ENCODE peak calls at places on chromosomes 4 and X, in six cellular contexts. X is naive B cell, F is foreskin fibroblast, J is progenitor cell of endocrine pancreas, P is M059J, L is fibroblast of the conjunctiva. R is an unnamed sample.

GRCh38 chr4:171846232-171846631 is 33.0 kb downstream of the GALNTL6 start:
- DNase-seq in X (no peak), F (peak; percentile 2), J (peak; percentile 43), P (peak; percentile 0), L (peak; percentile 18), R (peak; percentile 61)

GRCh38 chrX:106100442-106100841 is 61.9 kb upstream of the SERPINA7 start:
- DNase-seq in X (no peak), F (no peak), J (no peak), P (no peak), L (no peak), R (no peak)

GRCh38 chr4:46270986-46271596 is 118.8 kb downstream of the GABRA2 start:
- DNase-seq in X (no peak), F (no peak), J (no peak), P (peak; percentile 5), L (peak; percentile 1), R (no peak)

GRCh38 chr4:23022032-23022431 is 329.3 kb downstream of the GBA3 start:
- DNase-seq in X (no peak), F (peak; percentile 66), J (no peak), P (peak; percentile 92), L (peak; percentile 9), R (no peak)

GRCh38 chrX:115972717-115973116 is 197.8 kb upstream of the AGTR2 start:
- DNase-seq in X (no peak), F (no peak), J (no peak), P (peak; percentile 51), L (no peak), R (no peak)

GRCh38 chr4:152709675-152710438 is 30.1 kb upstream of the TMEM154 start:
- DNase-seq in X (no peak), F (no peak), J (no peak), P (peak; percentile 7), L (no peak), R (no peak)

GRCh38 chr4:184432127-184432922 is 42.0 kb downstream of the IRF2 start:
- DNase-seq in X (no peak), F (no peak), J (no peak), P (no peak), L (no peak), R (no peak)

GRCh38 chrX:47540754-47541538 is 20.1 kb upstream of the ARAF start:
- DNase-seq in X (no peak), F (peak; percentile 84), J (peak; percentile 43), P (peak; percentile 92), L (peak; percentile 87), R (peak; percentile 85)

GRCh38 chrX:727738-728621 is 97.4 kb downstream of the SHOX start:
- DNase-seq in X (no peak), F (no peak), J (no peak), P (peak; percentile 1), L (no peak), R (peak; percentile 33)

GRCh38 chrX:2549874-2550273 is 49.1 kb upstream of the DHRSX start:
- DNase-seq in X (no peak), F (no peak), J (no peak), P (no peak), L (no peak), R (no peak)

GRCh38 chr4:2489081-2489805 is 20.3 kb downstream of the RNF4 start:
- DNase-seq in X (no peak), F (no peak), J (no peak), P (no peak), L (no peak), R (no peak)

GRCh38 chr4:38412137-38412536 is 251.9 kb upstream of the KLF3 start:
- DNase-seq in X (no peak), F (no peak), J (no peak), P (no peak), L (no peak), R (no peak)

GRCh38 chr4:5923306-5923830 is 30.5 kb upstream of the CRMP1 start:
- DNase-seq in X (no peak), F (no peak), J (no peak), P (no peak), L (no peak), R (no peak)

GRCh38 chr4:98794565-98795205 is 134.2 kb downstream of the EIF4E start:
- DNase-seq in X (no peak), F (peak; percentile 44), J (no peak), P (peak; percentile 44), L (no peak), R (no peak)

GRCh38 chr4:4752025-4752424 is 107.4 kb upstream of the MSX1 start:
- DNase-seq in X (no peak), F (no peak), J (no peak), P (no peak), L (no peak), R (no peak)